ENCODE peak calls at places on chromosome 18, in ten cellular contexts. T is endothelial cell, D is fibroblast of the aortic adventitia, Y is upper lobe of left lung, E is astrocyte of the cerebellum, U is lung, S is neural progenitor cell, J is RWPE1, Q is neural crest cell, V is Calu3. G is an unnamed sample.

GRCh38 chr18:3836483-3836882 is 386.5 kb downstream of the TGIF1 start:
- DNase-seq in V (no peak), T (no peak), E (no peak), Y (no peak), U (no peak), Q (no peak), D (no peak), S (peak), J (no peak), G (no peak)

GRCh38 chr18:76353500-76353899 is 141.5 kb downstream of the ZNF516 start:
- DNase-seq in V (no peak), T (no peak), Q (no peak), D (no peak), J (no peak), Y (no peak), U (no peak), E (no peak), S (no peak), G (no peak)

GRCh38 chr18:35247412-35248249 is 6.8 kb downstream of the ZNF397 start:
- DNase-seq in S (no peak), D (no peak), T (no peak), E (no peak), U (no peak), Q (no peak), Y (peak), V (no peak), J (no peak), G (no peak)

GRCh38 chr18:8391068-8391467 is 218.2 kb upstream of the RAB12 start:
- DNase-seq in D (peak), J (no peak), E (no peak), S (no peak), U (no peak), V (no peak), Y (no peak), T (no peak), Q (no peak), G (no peak)

GRCh38 chr18:12318857-12319256 is 10.8 kb downstream of the TUBB6 start:
- DNase-seq in V (no peak), E (no peak), U (no peak), J (no peak), Y (no peak), T (no peak), D (no peak), S (no peak), Q (no peak), G (no peak)

GRCh38 chr18:35030234-35030989 is 10.8 kb upstream of the MAPRE2 start:
- DNase-seq in Y (no peak), Q (no peak), U (no peak), D (no peak), E (no peak), V (no peak), T (no peak), J (no peak), S (no peak), G (no peak)

GRCh38 chr18:51077217-51077616 is 47.2 kb downstream of the SMAD4 start:
- DNase-seq in D (no peak), E (peak), J (no peak), Y (no peak), S (no peak), Q (no peak), T (no peak), V (no peak), U (no peak), G (no peak)

GRCh38 chr18:57737661-57738060 is 65.5 kb downstream of the ATP8B1 start:
- DNase-seq in Y (no peak), J (peak), Q (no peak), S (no peak), E (peak), T (no peak), U (peak), D (peak), V (peak), G (no peak)

GRCh38 chr18:11308499-11308898 is 159.1 kb upstream of the PIEZO2 start:
- DNase-seq in Q (no peak), E (no peak), S (no peak), D (peak), Y (no peak), U (no peak), J (no peak), V (no peak), T (no peak), G (no peak)

GRCh38 chr18:14976736-14977430 is 228.9 kb downstream of the ANKRD30B start:
- DNase-seq in T (no peak), E (peak), Q (no peak), U (peak), D (peak), Y (no peak), J (no peak), S (no peak), V (no peak), G (no peak)

GRCh38 chr18:61606759-61607158 is 273.5 kb downstream of the CDH20 start:
- DNase-seq in T (peak), Y (no peak), J (peak), S (peak), E (peak), Q (no peak), U (peak), V (peak), D (peak), G (no peak)

GRCh38 chr18:55879331-55879730 is 291.3 kb upstream of the TCF4 start:
- DNase-seq in T (no peak), V (no peak), Q (no peak), J (no peak), S (no peak), D (peak), E (no peak), U (no peak), Y (no peak), G (no peak)

GRCh38 chr18:50080932-50081560 is 113.9 kb downstream of the MYO5B start:
- DNase-seq in Y (no peak), Q (no peak), U (no peak), D (no peak), S (no peak), V (peak), J (peak), T (no peak), E (no peak), G (no peak)

GRCh38 chr18:26460449-26461091 is 87.8 kb downstream of the KCTD1 start:
- DNase-seq in Y (no peak), Q (no peak), T (no peak), S (no peak), J (peak), D (peak), E (no peak), V (no peak), U (no peak), G (no peak)

GRCh38 chr18:31658670-31659573 is 25.5 kb downstream of the B4GALT6 start:
- DNase-seq in E (peak), Y (no peak), V (no peak), S (no peak), Q (no peak), U (no peak), D (no peak), J (no peak), T (no peak), G (no peak)

GRCh38 chr18:63970803-63971191 is 916 bp downstream of the SERPINB8 start:
- DNase-seq in U (peak), Y (peak), Q (peak), D (no peak), J (peak), E (no peak), T (peak), V (peak), S (peak), G (no peak)

GRCh38 chr18:2978208-2978607 is 34.7 kb downstream of the LPIN2 start:
- DNase-seq in V (no peak), J (no peak), D (peak), U (no peak), Q (no peak), Y (no peak), E (peak), T (no peak), S (no peak), G (no peak)

GRCh38 chr18:31454066-31454708 is 6.6 kb downstream of the DSG3 start:
- DNase-seq in J (peak), Q (no peak), D (peak), U (no peak), E (peak), T (no peak), S (no peak), V (peak), Y (no peak), G (no peak)

DNA sequence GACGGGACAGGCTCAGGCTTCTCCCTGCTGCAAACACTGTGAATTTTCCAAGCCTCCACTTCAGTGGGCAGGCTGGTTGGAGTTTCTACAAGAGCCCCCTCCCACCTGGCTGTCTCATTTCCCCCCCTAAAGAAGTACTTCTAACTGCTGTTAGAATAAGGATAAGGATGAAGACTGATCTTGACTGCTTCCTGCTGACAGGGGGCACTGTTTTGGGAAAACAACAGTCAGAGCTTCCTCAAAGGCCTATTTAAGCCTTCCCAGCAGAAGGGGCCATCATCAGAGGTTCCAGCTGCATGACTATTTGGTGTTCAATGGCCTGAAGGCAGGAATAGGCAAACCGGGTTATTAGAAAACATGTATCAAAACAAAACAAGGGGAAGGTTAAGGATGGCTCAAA is 1162.8 kb downstream of the DSC3 start:
- DNase-seq in U (no peak), D (no peak), V (no peak), S (no peak), J (no peak), E (no peak), Q (no peak), Y (no peak), T (no peak), G (no peak)
- TF ChIP-seq CTCF in U (no peak), D (no peak), V (no peak), S (peak), J (no peak), E (no peak), Q (no peak), Y (no peak), T (no peak), G (no peak)

GRCh38 chr18:71398530-71398929 is 1109.7 kb downstream of the SOCS6 start:
- DNase-seq in D (peak), E (peak), S (peak), V (peak), J (no peak), T (no peak), U (no peak), Y (no peak), Q (peak), G (no peak)
- TF ChIP-seq CTCF in D (peak), E (peak), S (peak), V (peak), J (no peak), T (no peak), U (no peak), Y (no peak), Q (peak), G (peak)

DNA sequence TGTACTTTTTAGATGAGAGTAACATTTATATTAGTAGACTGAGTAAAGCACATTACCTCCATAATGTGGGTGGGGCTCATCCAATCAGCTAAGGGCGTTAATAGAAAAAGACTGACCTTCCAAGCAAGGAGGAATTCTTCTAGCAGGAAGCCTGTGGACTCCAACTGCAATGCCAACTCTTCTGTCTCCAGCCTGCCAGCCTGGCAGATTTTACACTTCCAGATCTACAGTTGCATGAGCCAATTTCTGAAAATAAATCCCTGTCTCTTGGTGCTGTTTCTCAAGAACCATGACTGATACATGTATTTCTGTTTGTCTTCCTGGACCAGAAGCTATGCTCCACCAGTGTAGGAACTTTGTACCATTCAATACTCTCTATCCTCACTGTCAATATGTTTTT is 69.0 kb upstream of the LMAN1 start:
- DNase-seq in J (no peak), D (no peak), Q (no peak), T (no peak), S (no peak), U (no peak), V (no peak), Y (no peak), E (no peak), G (no peak)
- TF ChIP-seq CTCF in J (no peak), D (no peak), Q (no peak), T (no peak), S (no peak), U (no peak), V (no peak), Y (no peak), E (no peak), G (no peak)

DNA sequence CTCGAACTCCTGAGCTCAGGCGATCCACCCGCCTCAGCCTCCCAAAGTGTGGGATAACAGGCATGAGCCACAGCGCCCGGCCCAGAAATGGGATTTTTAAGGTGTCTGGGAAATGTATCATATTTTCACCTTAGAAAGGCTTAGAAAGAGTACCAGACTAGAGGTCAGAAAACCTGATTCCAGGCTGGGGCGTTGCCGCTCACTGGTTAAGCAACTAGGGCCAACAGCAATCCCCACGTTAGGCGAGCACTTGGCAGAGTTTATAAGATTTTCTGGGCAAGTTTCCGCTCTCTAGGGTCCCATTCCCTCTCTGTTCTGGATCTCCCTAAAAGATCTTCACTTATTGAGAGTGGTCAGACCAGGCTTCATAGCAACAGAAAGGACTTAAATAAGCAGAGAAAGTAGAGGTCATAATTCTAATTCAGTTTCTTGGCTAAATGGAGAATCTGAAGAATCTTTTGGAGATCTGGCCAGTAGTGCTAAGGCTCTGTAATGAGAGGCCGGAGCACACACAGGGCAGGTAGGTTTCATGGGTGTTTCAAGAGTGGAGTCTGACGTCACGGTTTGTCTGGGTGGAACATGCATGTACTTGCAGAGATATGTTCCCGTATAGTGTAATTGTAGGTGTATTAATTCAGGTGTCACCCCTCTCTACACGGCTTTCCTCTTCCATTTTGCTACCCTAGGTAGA is 4.2 kb upstream of the SMAD7 start:
- DNase-seq in J (no peak), U (no peak), E (no peak), T (no peak), S (no peak), Y (no peak), Q (no peak), D (peak), V (no peak), G (no peak)
- TF ChIP-seq CTCF in J (no peak), U (no peak), E (no peak), T (no peak), S (no peak), Y (no peak), Q (no peak), D (no peak), V (no peak), G (no peak)

GRCh38 chr18:52283927-52284326 is 56.1 kb upstream of the DCC start:
- DNase-seq in D (no peak), J (no peak), V (no peak), Q (no peak), U (no peak), Y (no peak), S (no peak), E (no peak), T (no peak), G (no peak)

GRCh38 chr18:52286675-52287074 is 53.3 kb upstream of the DCC start:
- DNase-seq in U (no peak), Y (no peak), E (no peak), S (no peak), Q (no peak), V (no peak), T (no peak), J (no peak), D (no peak), G (no peak)

GRCh38 chr18:52287151-52287550 is 52.8 kb upstream of the DCC start:
- DNase-seq in E (peak), Y (no peak), D (no peak), S (no peak), J (no peak), U (no peak), V (no peak), Q (no peak), T (no peak), G (no peak)

DNA sequence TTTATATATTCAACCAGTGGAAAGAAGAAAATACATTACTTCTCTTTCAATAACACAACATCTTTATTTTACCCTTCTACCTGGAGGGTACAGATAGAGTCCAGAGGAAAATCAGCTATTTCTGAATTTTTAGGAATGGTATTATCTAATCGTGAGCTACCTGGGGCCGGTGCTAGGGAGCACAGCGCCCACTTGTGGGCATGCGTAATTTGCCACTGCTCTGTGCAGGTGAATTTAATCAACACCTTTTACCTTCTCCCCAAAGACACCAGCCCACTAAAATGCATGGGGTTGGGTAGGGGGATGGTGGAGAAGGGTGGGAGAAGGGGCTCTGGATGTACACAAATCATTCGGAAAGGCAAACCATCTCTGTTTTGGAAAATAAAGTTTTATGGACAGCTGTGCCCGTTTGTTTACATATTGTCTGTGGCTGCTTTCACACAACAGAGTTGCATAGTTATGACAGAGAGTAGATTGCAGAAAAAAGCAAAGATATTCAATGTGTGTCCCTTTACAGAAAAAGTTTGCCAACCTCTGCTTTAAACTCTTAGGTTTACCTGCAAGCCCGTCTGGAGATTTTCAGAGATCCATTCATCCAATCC is 51.5 kb upstream of the DCC start:
- DNase-seq in E (no peak), U (no peak), T (peak), D (no peak), V (peak), J (peak), Q (peak), Y (no peak), S (peak), G (no peak)
- TF ChIP-seq CTCF in E (peak), U (no peak), T (peak), D (no peak), V (peak), J (peak), Q (peak), Y (peak), S (peak), G (peak)

GRCh38 chr18:54558609-54559585 is 32.1 kb upstream of the DYNAP start:
- DNase-seq in Q (no peak), Y (no peak), V (peak), S (peak), T (peak), E (peak), J (peak), U (no peak), D (peak), G (no peak)
- TF ChIP-seq CTCF in Q (peak), Y (peak), V (peak), S (peak), T (peak), E (peak), J (peak), U (no peak), D (peak), G (peak)

G was measured in D721Med.